ENCODE peak calls at places on chromosomes 3 and 15, in four cellular contexts. B is heart left ventricle; Y is CD4-positive, alpha-beta memory T cell; S is HAP-1. L is an unnamed sample. For H3K4me1, the result is how much of the 10 kb centered on the place peaks cover.

GRCh38 chr3:108329087-108329486 is 32.7 kb downstream of the HHLA2 start:
- DNase-seq in B (no peak), Y (no peak), S (no peak), L (no peak)

GRCh38 chr15:26691249-26691648 is 81.6 kb downstream of the GABRB3 start:
- DNase-seq in B (no peak), Y (no peak), S (no peak), L (peak)

GRCh38 chr3:110886514-110886913 is 185.1 kb upstream of the NECTIN3 start:
- DNase-seq in B (no peak), Y (no peak), S (no peak), L (no peak)

GRCh38 chr3:156691920-156692319 is 17.5 kb downstream of the TIPARP start:
- DNase-seq in B (no peak), Y (no peak), S (no peak), L (no peak)

GRCh38 chr15:25090073-25090733 is 135.4 kb downstream of the SNRPN start:
- DNase-seq in B (no peak), Y (no peak), S (no peak), L (no peak)

GRCh38 chr3:141393151-141394076 is 25.1 kb downstream of the ZBTB38 start:
- DNase-seq in B (no peak), Y (no peak), S (peak), L (peak)

GRCh38 chr15:52254331-52254730 is 41.3 kb downstream of the MYO5C start:
- DNase-seq in B (no peak), Y (no peak), S (no peak), L (no peak)

GRCh38 chr15:84992157-84992940 is 10.7 kb downstream of the PDE8A start:
- DNase-seq in B (no peak), Y (no peak), S (no peak), L (no peak)

GRCh38 chr15:92893200-92893599 is 6.9 kb upstream of the CHD2 start:
- DNase-seq in B (no peak), Y (no peak), S (no peak), L (no peak)

GRCh38 chr3:161403251-161403650 is 31.9 kb upstream of the SPTSSB start:
- DNase-seq in B (no peak), Y (no peak), S (no peak), L (no peak)

GRCh38 chr15:64693134-64693533 is 82.3 kb downstream of the RBPMS2 start:
- DNase-seq in B (no peak), Y (no peak), S (no peak), L (no peak)

GRCh38 chr3:72951259-72951722 is 45.3 kb upstream of the PPP4R2 start:
- DNase-seq in B (no peak), Y (no peak), S (no peak), L (no peak)

GRCh38 chr3:171494457-171495109 is 34.4 kb upstream of the TNIK start:
- DNase-seq in B (no peak), Y (peak), S (no peak), L (no peak)
- H3K4me1 ChIP-seq in B (under half), Y (half or more), S (under half), L (under half)

DNA sequence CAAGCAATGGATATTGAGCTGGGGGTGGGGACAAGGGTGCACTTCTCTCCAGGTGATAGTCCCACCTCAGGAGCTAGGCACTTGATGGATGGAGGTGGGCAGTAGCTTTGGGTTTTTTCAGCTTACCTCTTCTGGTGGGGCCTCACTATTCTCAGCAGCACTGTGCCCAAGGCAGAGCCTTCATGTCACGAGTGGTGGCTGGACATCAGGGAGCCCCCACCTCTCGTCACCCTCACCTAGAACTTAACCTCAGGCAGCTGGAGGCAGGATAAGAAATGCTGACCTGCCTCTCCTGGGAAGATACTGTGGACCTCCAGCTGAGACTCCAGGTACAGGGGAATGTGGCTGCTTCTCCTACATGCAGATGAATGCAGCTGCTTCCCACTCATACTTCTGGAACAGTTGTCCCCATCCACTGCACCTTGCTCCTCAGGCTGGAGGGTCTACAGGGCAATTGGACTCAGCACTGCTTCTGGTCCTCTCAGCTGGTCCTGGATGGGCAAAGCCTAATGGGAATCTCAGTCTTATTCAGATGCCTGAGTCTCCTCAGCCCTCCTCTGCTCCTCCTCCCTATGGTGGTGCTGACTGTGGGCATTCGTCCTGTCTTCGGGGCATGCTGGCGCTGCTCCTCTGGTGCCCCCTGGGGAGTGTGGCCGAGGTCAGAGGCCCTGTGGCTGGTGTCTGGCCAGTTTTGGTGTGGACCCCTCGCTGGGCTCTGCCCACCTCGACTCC is 129.9 kb downstream of the KLF13 start:
- DNase-seq in B (peak), Y (no peak), S (no peak), L (no peak)
- H3K4me1 ChIP-seq in B (under half), Y (under half), S (under half), L (under half)

GRCh38 chr15:90201150-90201943 is at the start of gene SEMA4B:
- DNase-seq in B (peak), Y (peak), S (peak), L (no peak)

GRCh38 chr15:90203922-90204321 is 2.8 kb downstream of the SEMA4B start:
- DNase-seq in B (no peak), Y (no peak), S (peak), L (no peak)

GRCh38 chr15:90201944-90202375 is 830 bp downstream of the SEMA4B start:
- DNase-seq in B (no peak), Y (no peak), S (peak), L (no peak)

GRCh38 chr15:90203473-90203872 is 2.3 kb downstream of the SEMA4B start:
- DNase-seq in B (no peak), Y (no peak), S (no peak), L (no peak)

GRCh38 chr15:90202929-90203328 is 1.8 kb downstream of the SEMA4B start:
- DNase-seq in B (no peak), Y (no peak), S (no peak), L (no peak)
- H3K4me1 ChIP-seq in B (half or more), Y (under half), S (under half), L (under half)

GRCh38 chr15:67136802-67137201 is 71.4 kb downstream of the SMAD3 start:
- DNase-seq in B (no peak), Y (no peak), S (no peak), L (no peak)
- H3K4me1 ChIP-seq in B (half or more), Y (half or more), S (under half), L (under half)

GRCh38 chr15:77629070-77630030 is 3.4 kb downstream of the LINGO1 start:
- DNase-seq in B (no peak), Y (no peak), S (no peak), L (no peak)

GRCh38 chr15:77631790-77632551 is 741 bp downstream of the LINGO1 start:
- DNase-seq in B (no peak), Y (no peak), S (peak), L (no peak)

GRCh38 chr15:77632760-77633133 is at the start of gene LINGO1:
- DNase-seq in B (peak), Y (no peak), S (peak), L (no peak)

GRCh38 chr15:77630064-77630463 is 2.6 kb downstream of the LINGO1 start:
- DNase-seq in B (no peak), Y (no peak), S (no peak), L (no peak)

GRCh38 chr15:77630956-77631789 is 1.5 kb downstream of the LINGO1 start:
- DNase-seq in B (no peak), Y (no peak), S (peak), L (no peak)
- H3K4me1 ChIP-seq in B (under half), Y (under half), S (under half), L (under half)

GRCh38 chr3:52441772-52442332 is 3.1 kb downstream of the SEMA3G start:
- DNase-seq in B (no peak), Y (no peak), S (no peak), L (no peak)

GRCh38 chr3:52439426-52440248 is 5.3 kb downstream of the SEMA3G start:
- DNase-seq in B (no peak), Y (no peak), S (peak), L (no peak)

GRCh38 chr3:52440249-52440551 is 4.7 kb downstream of the SEMA3G start:
- DNase-seq in B (no peak), Y (no peak), S (no peak), L (no peak)

GRCh38 chr3:52441122-52441771 is 3.7 kb downstream of the SEMA3G start:
- DNase-seq in B (no peak), Y (no peak), S (peak), L (no peak)

GRCh38 chr3:52440671-52441070 is 4.2 kb downstream of the SEMA3G start:
- DNase-seq in B (no peak), Y (no peak), S (no peak), L (no peak)
- H3K4me1 ChIP-seq in B (under half), Y (under half), S (under half), L (under half)

GRCh38 chr15:69912116-69912515 is 185.6 kb downstream of the TLE3 start:
- DNase-seq in B (no peak), Y (no peak), S (no peak), L (no peak)
- H3K4me1 ChIP-seq in B (under half), Y (under half), S (under half), L (under half)

GRCh38 chr3:42511196-42511595 is 8.8 kb downstream of the VIPR1 start:
- DNase-seq in B (no peak), Y (no peak), S (no peak), L (no peak)
- H3K4me1 ChIP-seq in B (half or more), Y (under half), S (under half), L (under half)

GRCh38 chr3:129601713-129602112 is 4.8 kb downstream of the PLXND1 start:
- DNase-seq in B (no peak), Y (no peak), S (no peak), L (no peak)

GRCh38 chr3:129598484-129598883 is 8.0 kb downstream of the PLXND1 start:
- DNase-seq in B (no peak), Y (no peak), S (no peak), L (no peak)

GRCh38 chr3:129599607-129600006 is 6.9 kb downstream of the PLXND1 start:
- DNase-seq in B (peak), Y (no peak), S (no peak), L (no peak)

GRCh38 chr3:129599073-129599472 is 7.4 kb downstream of the PLXND1 start:
- DNase-seq in B (no peak), Y (no peak), S (no peak), L (no peak)

DNA sequence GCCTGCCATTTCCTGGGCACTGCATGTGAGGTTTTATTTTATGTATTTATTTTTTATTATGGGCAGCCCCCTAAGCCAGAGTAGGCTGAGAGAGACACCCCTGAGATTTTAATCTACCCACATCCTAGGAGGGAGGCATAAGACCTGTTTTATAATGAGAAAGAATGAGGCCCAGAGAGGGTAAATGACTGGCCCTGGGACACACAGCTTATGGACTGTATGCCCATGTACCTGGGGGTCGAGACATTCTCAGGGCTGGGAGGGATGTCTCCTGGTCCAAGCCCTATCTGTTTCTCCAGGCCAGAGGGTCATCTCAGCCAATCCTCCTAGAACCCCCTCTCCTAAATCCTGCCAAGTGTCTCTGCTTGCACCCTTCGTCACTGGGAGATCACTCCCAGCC is 6.1 kb downstream of the PLXND1 start:
- DNase-seq in B (no peak), Y (no peak), S (no peak), L (no peak)
- H3K4me1 ChIP-seq in B (half or more), Y (under half), S (under half), L (under half)

L was measured in iPS DF 6.9.